ENCODE peak calls at places on chromosomes 3 and 15, in four cellular contexts. B, A, E and R are unnamed samples.

GRCh38 chr3:114624676-114625181 is 330.9 kb downstream of the TIGIT start:
- DNase-seq in B (peak), A (peak), E (no peak), R (peak)

GRCh38 chr3:192219926-192220325 is 507.4 kb downstream of the FGF12 start:
- DNase-seq in B (no peak), A (no peak), E (no peak), R (no peak)

GRCh38 chr3:173397161-173398110 is at the start of gene NLGN1:
- DNase-seq in B (peak), A (peak), E (no peak), R (peak)

GRCh38 chr3:13544293-13544831 is 4.6 kb upstream of the FBLN2 start:
- DNase-seq in B (peak), A (peak), E (peak), R (no peak)

GRCh38 chr3:14548321-14548729 is 8.2 kb upstream of the GRIP2 start:
- DNase-seq in B (peak), A (peak), E (peak), R (peak)

GRCh38 chr3:180947761-180948390 is 35.4 kb downstream of the FXR1 start:
- DNase-seq in B (no peak), A (no peak), E (no peak), R (no peak)

GRCh38 chr3:64627471-64628321 is 60.1 kb downstream of the ADAMTS9 start:
- DNase-seq in B (no peak), A (no peak), E (no peak), R (no peak)

GRCh38 chr3:170745211-170745718 is 124.7 kb downstream of the RPL22L1 start:
- DNase-seq in B (peak), A (peak), E (no peak), R (peak)

GRCh38 chr3:127103116-127103515 is 89.8 kb upstream of the PRR23E start:
- DNase-seq in B (no peak), A (no peak), E (no peak), R (no peak)

GRCh38 chr3:128382221-128382807 is 84.4 kb downstream of the DNAJB8 start:
- DNase-seq in B (no peak), A (no peak), E (no peak), R (no peak)

GRCh38 chr15:85593809-85594441 is 200.8 kb downstream of the KLHL25 start:
- DNase-seq in B (no peak), A (no peak), E (no peak), R (no peak)

GRCh38 chr3:77906102-77906709 is 866.3 kb downstream of the ROBO2 start:
- DNase-seq in B (no peak), A (no peak), E (no peak), R (no peak)

GRCh38 chr3:100682056-100682853 is 27.0 kb upstream of the TFG start:
- DNase-seq in B (no peak), A (peak), E (no peak), R (no peak)

GRCh38 chr15:52678036-52678467 is 1.1 kb downstream of the ATOSA start:
- DNase-seq in B (peak), A (peak), E (peak), R (peak)

GRCh38 chr3:176814252-176814651 is 383.0 kb downstream of the TBL1XR1 start:
- DNase-seq in B (peak), A (peak), E (no peak), R (peak)

GRCh38 chr3:170690133-170690981 is 104.5 kb upstream of the SLC7A14 start:
- DNase-seq in B (peak), A (peak), E (peak), R (peak)

GRCh38 chr15:85351965-85352364 is 28.4 kb upstream of the AKAP13 start:
- DNase-seq in B (no peak), A (no peak), E (no peak), R (no peak)

GRCh38 chr3:149376728-149377407 is 581 bp downstream of the TM4SF1 start:
- DNase-seq in B (no peak), A (peak), E (no peak), R (peak)

GRCh38 chr3:71875461-71875947 is 90.6 kb upstream of the PROK2 start:
- DNase-seq in B (peak), A (peak), E (peak), R (peak)

GRCh38 chr3:170622369-170623159 is 36.7 kb upstream of the SLC7A14 start:
- DNase-seq in B (peak), A (peak), E (no peak), R (no peak)

GRCh38 chr3:50605901-50606326 is 5.7 kb downstream of the CISH start:
- DNase-seq in B (no peak), A (no peak), E (no peak), R (no peak)

GRCh38 chr3:184688251-184688851 is 23.5 kb downstream of the MAGEF1 start:
- DNase-seq in B (peak), A (peak), E (no peak), R (no peak)

GRCh38 chr15:74775894-74776293 is 6.0 kb upstream of the CSK start:
- DNase-seq in B (no peak), A (no peak), E (no peak), R (no peak)

GRCh38 chr15:60573936-60574335 is 95.0 kb upstream of the ICE2 start:
- DNase-seq in B (no peak), A (no peak), E (no peak), R (no peak)

GRCh38 chr3:66390013-66390412 is 110.8 kb downstream of the LRIG1 start:
- DNase-seq in B (no peak), A (no peak), E (no peak), R (no peak)